ENCODE peak calls at places on chromosomes 6 and 20, in eight cellular contexts. G is tibial nerve; Z is upper lobe of right lung; P is CD8-positive, alpha-beta T cell; E is pancreas; A is cardiac muscle cell; T is thyroid gland; N is A549. F is an unnamed sample.

GRCh38 chr20:21702553-21703467 is 2.7 kb upstream of the PAX1 start:
- DNase-seq in G (peak), Z (peak), P (no peak), E (peak), A (peak), T (peak), N (peak), F (peak)

GRCh38 chr20:46157625-46158024 is 39.5 kb downstream of the CD40 start:
- DNase-seq in G (no peak), Z (no peak), P (no peak), E (no peak), A (no peak), T (no peak), N (no peak), F (no peak)

GRCh38 chr20:24648919-24649318 is 179.5 kb downstream of the SYNDIG1 start:
- DNase-seq in G (no peak), Z (no peak), P (no peak), E (no peak), A (no peak), T (no peak), N (no peak), F (no peak)

GRCh38 chr20:25242231-25242630 is 5.7 kb upstream of the PYGB start:
- DNase-seq in G (no peak), Z (no peak), P (no peak), E (no peak), A (no peak), T (no peak), N (no peak), F (no peak)

GRCh38 chr6:71420693-71421328 is 132.2 kb downstream of the OGFRL1 start:
- DNase-seq in G (peak), Z (peak), P (no peak), E (peak), A (peak), T (peak), N (peak), F (peak)

GRCh38 chr6:40958740-40959139 is 80.3 kb downstream of the UNC5CL start:
- DNase-seq in G (no peak), Z (no peak), P (no peak), E (no peak), A (no peak), T (no peak), N (no peak), F (no peak)

GRCh38 chr20:1897486-1897885 is 2.3 kb downstream of the SIRPA start:
- DNase-seq in G (peak), Z (no peak), P (no peak), E (no peak), A (no peak), T (no peak), N (peak), F (no peak)

GRCh38 chr6:145964948-145965366 is 799 bp upstream of the SHPRH start:
- DNase-seq in G (no peak), Z (no peak), P (no peak), E (no peak), A (no peak), T (no peak), N (no peak), F (no peak)

GRCh38 chr6:154479388-154480143 is 30.9 kb downstream of the CNKSR3 start:
- DNase-seq in G (no peak), Z (no peak), P (no peak), E (no peak), A (no peak), T (no peak), N (no peak), F (no peak)

GRCh38 chr6:131213501-131213990 is 78.3 kb downstream of the AKAP7 start:
- DNase-seq in G (no peak), Z (no peak), P (no peak), E (no peak), A (no peak), T (no peak), N (no peak), F (no peak)

GRCh38 chr6:113352029-113352801 is 504.9 kb upstream of the MARCKS start:
- DNase-seq in G (no peak), Z (no peak), P (no peak), E (no peak), A (no peak), T (no peak), N (peak), F (no peak)

GRCh38 chr6:156689656-156690055 is 87.5 kb upstream of the ARID1B start:
- DNase-seq in G (no peak), Z (no peak), P (no peak), E (no peak), A (no peak), T (no peak), N (no peak), F (no peak)

GRCh38 chr6:145214570-145214969 is 520.8 kb downstream of the EPM2A start:
- DNase-seq in G (no peak), Z (no peak), P (no peak), E (no peak), A (peak), T (no peak), N (peak), F (no peak)

GRCh38 chr6:151242420-151242841 is 2.7 kb downstream of the AKAP12 start:
- DNase-seq in G (no peak), Z (no peak), P (no peak), E (no peak), A (no peak), T (peak), N (no peak), F (no peak)

GRCh38 chr20:15702161-15702560 is 871.1 kb downstream of the KIF16B start:
- DNase-seq in G (no peak), Z (no peak), P (no peak), E (no peak), A (no peak), T (no peak), N (no peak), F (no peak)

GRCh38 chr20:15703171-15703911 is 869.9 kb downstream of the KIF16B start:
- DNase-seq in G (no peak), Z (no peak), P (no peak), E (no peak), A (no peak), T (no peak), N (peak), F (peak)

GRCh38 chr20:15700147-15700765 is 873.0 kb downstream of the KIF16B start:
- DNase-seq in G (no peak), Z (no peak), P (no peak), E (no peak), A (no peak), T (no peak), N (no peak), F (no peak)

DNA sequence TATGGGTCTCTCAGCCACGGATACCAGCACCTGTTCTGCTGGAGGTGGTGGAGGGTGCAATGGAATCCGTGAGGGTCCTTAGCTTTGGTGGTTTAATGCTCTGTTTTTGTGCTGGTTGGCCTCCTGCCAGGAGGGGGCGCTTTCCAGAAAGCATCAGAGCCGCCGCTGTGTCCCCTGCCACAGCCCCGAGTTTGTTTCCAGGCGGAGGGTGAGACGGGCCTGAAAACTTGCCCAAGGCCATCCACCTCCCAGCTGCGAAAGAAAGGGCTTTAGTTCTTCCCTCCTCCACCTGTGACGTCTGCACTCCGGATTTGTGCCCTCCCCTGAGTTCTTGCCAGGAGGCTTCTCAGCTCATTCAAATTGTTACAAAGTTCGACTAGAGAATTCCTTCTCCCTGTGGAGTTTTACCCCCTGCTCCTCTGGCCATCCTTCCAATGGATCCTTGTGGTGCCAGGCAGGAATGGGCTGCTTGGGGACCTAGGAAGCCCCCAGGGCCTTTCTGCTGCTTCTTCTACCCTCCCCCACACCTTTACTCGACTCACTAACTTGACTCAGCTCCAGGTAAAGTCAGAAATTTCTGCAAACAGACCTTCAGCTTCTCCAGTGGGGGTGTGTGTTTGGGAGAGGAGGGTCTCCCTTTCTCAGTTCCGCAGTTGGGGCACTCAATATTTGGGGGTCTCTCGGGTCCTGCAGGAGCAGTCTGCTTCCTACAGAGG is 873.7 kb downstream of the KIF16B start:
- DNase-seq in G (no peak), Z (no peak), P (no peak), E (no peak), A (no peak), T (no peak), N (no peak), F (no peak)
- H3K4me3 ChIP-seq in G (no peak), Z (no peak), P (no peak), E (no peak), A (no peak), T (no peak), N (no peak), F (no peak)

GRCh38 chr6:52362443-52363221 is 681 bp downstream of the PAQR8 start:
- DNase-seq in G (peak), Z (peak), P (peak), E (peak), A (peak), T (peak), N (no peak), F (no peak)
- TF ChIP-seq CTCF in G (no peak), Z (no peak), P (no peak), E (no peak), A (no peak), T (no peak), N (no peak), F (no peak)

GRCh38 chr20:20079102-20079784 is 26.9 kb downstream of the CFAP61 start:
- DNase-seq in G (no peak), Z (no peak), P (no peak), E (no peak), A (no peak), T (no peak), N (no peak), F (no peak)
- H3K4me3 ChIP-seq in G (no peak), Z (no peak), P (no peak), E (no peak), A (no peak), T (no peak), N (no peak), F (no peak)

DNA sequence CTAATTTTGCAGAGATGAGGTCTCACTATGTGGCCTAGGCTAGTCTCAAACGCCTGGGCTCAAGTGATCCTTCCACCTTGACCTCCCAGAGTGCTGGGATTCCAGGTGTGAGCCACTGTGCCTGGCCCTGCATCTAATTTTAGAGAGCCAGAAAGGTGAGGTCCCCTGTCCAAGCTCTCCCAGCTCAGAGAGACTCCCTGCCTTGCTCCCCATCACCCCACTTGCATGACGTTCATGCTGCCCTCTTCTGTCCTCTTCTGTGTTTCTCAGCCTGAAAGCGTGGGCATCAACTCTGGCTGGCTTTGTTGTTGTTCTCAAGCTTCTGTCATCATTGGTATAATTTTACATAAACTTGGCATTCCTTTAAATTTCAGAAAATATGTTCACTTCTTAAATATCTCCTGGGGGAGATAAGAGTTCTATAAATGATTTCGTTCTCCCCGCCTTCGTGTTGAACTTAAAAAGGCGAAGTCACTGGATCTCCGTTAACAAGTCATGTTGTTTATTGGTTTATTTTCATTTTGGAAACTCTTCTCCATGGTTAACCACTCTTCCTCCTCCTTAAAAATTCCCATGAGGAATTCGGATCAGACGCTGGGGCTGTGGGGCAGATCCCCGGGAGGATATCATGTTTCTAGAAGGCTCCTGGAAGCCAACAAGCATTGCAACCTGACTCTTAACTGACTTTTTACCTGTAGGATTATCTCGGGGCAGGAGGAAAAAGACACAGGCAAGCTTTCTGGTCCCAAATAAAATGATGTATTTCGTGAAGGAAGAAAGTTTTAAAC is 13.2 kb upstream of the PARD6B start:
- DNase-seq in G (no peak), Z (no peak), P (no peak), E (no peak), A (no peak), T (no peak), N (peak), F (no peak)
- TF ChIP-seq CTCF in G (no peak), Z (no peak), P (no peak), E (no peak), A (peak), T (no peak), N (peak), F (peak)